ENCODE peak calls at places on chromosomes 13 and 19, in five cellular contexts. A is psoas muscle, V is aorta, I is uterus, F is tibial artery. C is an unnamed sample.
A peak's percentile ranks its signal among the peaks of the same experiment; 100 is the strongest.

GRCh38 chr13:36795463-36795862 is 23.6 kb upstream of the RFXAP start:
- DNase-seq in A (no peak), V (no peak), I (no peak), F (no peak), C (no peak)

GRCh38 chr19:51097166-51097736 is 11.0 kb downstream of the CTU1 start:
- DNase-seq in A (peak; percentile 74), V (peak; percentile 91), I (peak; percentile 32), F (no peak), C (peak; percentile 24)

GRCh38 chr13:78323848-78324247 is 279.5 kb downstream of the POU4F1 start:
- DNase-seq in A (no peak), V (no peak), I (no peak), F (no peak), C (no peak)

GRCh38 chr13:55244991-55245644 is 1895.6 kb upstream of the PRR20A start:
- DNase-seq in A (no peak), V (no peak), I (no peak), F (no peak), C (no peak)

GRCh38 chr13:40120781-40121180 is 465.3 kb downstream of the COG6 start:
- DNase-seq in A (no peak), V (no peak), I (no peak), F (no peak), C (no peak)

GRCh38 chr13:102608944-102609343 is 12.2 kb downstream of the TPP2 start:
- DNase-seq in A (no peak), V (no peak), I (no peak), F (no peak), C (no peak)

GRCh38 chr13:106846571-106846970 is 278.6 kb upstream of the ARGLU1 start:
- DNase-seq in A (no peak), V (no peak), I (no peak), F (no peak), C (no peak)

GRCh38 chr13:104106705-104107393 is 1040.6 kb upstream of the SLC10A2 start:
- DNase-seq in A (no peak), V (no peak), I (no peak), F (no peak), C (no peak)

GRCh38 chr13:89880201-89880600 is 1467.3 kb upstream of the MIR17HG start:
- DNase-seq in A (no peak), V (no peak), I (no peak), F (no peak), C (no peak)

GRCh38 chr19:38977445-38978314 is 2.1 kb upstream of the FBXO17 start:
- DNase-seq in A (no peak), V (no peak), I (no peak), F (no peak), C (peak; percentile 67)

GRCh38 chr19:29418106-29418684 is 107.6 kb upstream of the VSTM2B start:
- DNase-seq in A (no peak), V (no peak), I (no peak), F (no peak), C (no peak)

GRCh38 chr13:80217614-80218456 is 123.1 kb downstream of the SPRY2 start:
- DNase-seq in A (no peak), V (no peak), I (no peak), F (no peak), C (no peak)

GRCh38 chr19:21321996-21322395 is 7.2 kb downstream of the ZNF708 start:
- DNase-seq in A (no peak), V (no peak), I (no peak), F (no peak), C (no peak)

GRCh38 chr13:33846306-33847062 is 28.5 kb downstream of the RFC3 start:
- DNase-seq in A (no peak), V (no peak), I (no peak), F (no peak), C (no peak)

GRCh38 chr19:45763691-45764294 is 5.3 kb downstream of the SIX5 start:
- DNase-seq in A (no peak), V (no peak), I (peak; percentile 45), F (no peak), C (no peak)

GRCh38 chr13:32080328-32080744 is 48.8 kb downstream of the FRY start:
- DNase-seq in A (no peak), V (no peak), I (no peak), F (no peak), C (no peak)

GRCh38 chr19:40143612-40144011 is 47.6 kb upstream of the MAP3K10 start:
- DNase-seq in A (no peak), V (no peak), I (no peak), F (no peak), C (peak; percentile 96)

GRCh38 chr13:29883941-29884518 is 33.6 kb upstream of the UBL3 start:
- DNase-seq in A (no peak), V (no peak), I (no peak), F (no peak), C (no peak)

GRCh38 chr13:97660488-97661086 is 226.6 kb downstream of the RAP2A start:
- DNase-seq in A (no peak), V (no peak), I (no peak), F (no peak), C (no peak)

GRCh38 chr19:39778763-39779162 is at the start of gene LEUTX:
- DNase-seq in A (no peak), V (no peak), I (no peak), F (no peak), C (no peak)

GRCh38 chr19:17380426-17381138 is 3.4 kb upstream of the PLVAP start:
- DNase-seq in A (no peak), V (no peak), I (no peak), F (no peak), C (no peak)

GRCh38 chr13:111123649-111124048 is 8.5 kb downstream of the ARHGEF7 start:
- DNase-seq in A (no peak), V (no peak), I (no peak), F (no peak), C (no peak)

GRCh38 chr19:30593975-30594925 is 222.1 kb downstream of the ZNF536 start:
- DNase-seq in A (no peak), V (no peak), I (no peak), F (no peak), C (no peak)

GRCh38 chr19:32909257-32909656 is 39.7 kb upstream of the SLC7A9 start:
- DNase-seq in A (no peak), V (no peak), I (no peak), F (no peak), C (no peak)

GRCh38 chr13:32381539-32381938 is 46.4 kb downstream of the N4BP2L1 start:
- DNase-seq in A (no peak), V (no peak), I (no peak), F (no peak), C (no peak)

DNA sequence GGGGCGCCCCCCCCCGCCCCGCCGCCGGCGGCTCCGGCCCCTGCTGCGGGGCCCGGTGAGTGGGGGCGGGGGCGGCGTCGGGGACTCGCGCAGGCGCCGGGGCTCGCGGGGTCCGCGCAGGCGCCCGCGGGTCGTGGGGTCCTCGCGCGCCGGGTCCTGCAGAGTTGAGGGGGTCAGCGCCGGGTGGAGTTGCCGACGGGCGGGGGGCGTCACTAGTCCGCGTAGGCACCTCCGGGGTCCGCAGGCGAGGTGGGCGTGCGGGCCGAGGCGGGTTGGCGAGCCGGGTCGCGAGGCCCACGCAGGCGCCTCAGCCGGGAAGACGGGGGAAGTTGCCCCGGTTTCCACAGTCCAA is 365 bp downstream of the PPP6R1 start:
- DNase-seq in A (no peak), V (peak; percentile 83), I (no peak), F (no peak), C (peak; percentile 49)
- H3K4me1 ChIP-seq in A (peaks cover 49% of the 10 kb centered on the region), V (no peaks in the 10 kb centered on the region), I (peaks cover 10% of the 10 kb centered on the region), F (no peaks in the 10 kb centered on the region), C (peaks cover 19% of the 10 kb centered on the region)

GRCh38 chr19:2623743-2624142 is 78.8 kb downstream of the GNG7 start:
- DNase-seq in A (no peak), V (no peak), I (no peak), F (no peak), C (no peak)
- H3K4me1 ChIP-seq in A (peaks cover 20% of the 10 kb centered on the region), V (no peaks in the 10 kb centered on the region), I (peaks cover 3% of the 10 kb centered on the region), F (no peaks in the 10 kb centered on the region), C (peaks cover 47% of the 10 kb centered on the region)

DNA sequence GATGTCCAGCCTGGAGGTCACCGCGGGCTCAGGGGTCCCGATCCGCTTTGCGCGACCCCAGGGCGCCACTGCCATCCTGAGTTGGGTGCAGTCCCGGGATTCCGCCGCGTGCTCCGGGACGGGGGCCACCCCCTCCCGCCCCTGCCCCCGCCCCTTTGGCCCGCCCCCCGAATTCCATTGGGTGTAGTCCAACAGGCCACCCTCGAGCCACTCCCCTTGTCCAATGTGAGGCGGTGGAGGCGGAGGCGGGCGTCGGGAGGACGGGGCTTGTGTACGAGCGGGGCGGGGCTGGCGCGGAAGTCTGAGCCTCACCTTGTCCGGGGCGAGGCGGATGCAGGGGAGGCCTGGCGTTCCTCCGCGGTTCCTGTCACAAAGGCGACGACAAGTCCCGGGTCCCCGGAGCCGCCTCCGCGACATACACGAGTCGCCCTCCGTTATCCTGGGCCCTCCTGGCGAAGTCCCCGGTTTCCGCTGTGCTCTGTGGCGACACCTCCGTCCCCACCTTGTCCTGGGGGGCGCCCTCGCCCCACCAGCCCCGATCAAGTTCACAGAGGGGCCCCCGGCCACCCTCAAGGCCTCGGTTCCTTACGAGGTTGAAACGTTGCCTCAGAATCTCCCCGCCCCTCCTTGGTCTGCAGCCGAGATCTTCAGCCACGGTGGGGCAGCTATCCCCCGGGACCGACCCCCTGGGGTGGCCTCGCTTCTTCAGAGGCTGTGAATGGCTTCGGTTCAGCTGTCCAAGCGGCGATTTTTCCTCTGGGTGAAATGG is 1.2 kb downstream of the LDLR start:
- DNase-seq in A (peak; percentile 97), V (peak; percentile 99), I (peak; percentile 97), F (peak; percentile 99), C (peak; percentile 98)
- H3K4me1 ChIP-seq in A (peaks cover 18% of the 10 kb centered on the region), V (no peaks in the 10 kb centered on the region), I (peaks cover 5% of the 10 kb centered on the region), F (no peaks in the 10 kb centered on the region), C (peaks cover 37% of the 10 kb centered on the region)

DNA sequence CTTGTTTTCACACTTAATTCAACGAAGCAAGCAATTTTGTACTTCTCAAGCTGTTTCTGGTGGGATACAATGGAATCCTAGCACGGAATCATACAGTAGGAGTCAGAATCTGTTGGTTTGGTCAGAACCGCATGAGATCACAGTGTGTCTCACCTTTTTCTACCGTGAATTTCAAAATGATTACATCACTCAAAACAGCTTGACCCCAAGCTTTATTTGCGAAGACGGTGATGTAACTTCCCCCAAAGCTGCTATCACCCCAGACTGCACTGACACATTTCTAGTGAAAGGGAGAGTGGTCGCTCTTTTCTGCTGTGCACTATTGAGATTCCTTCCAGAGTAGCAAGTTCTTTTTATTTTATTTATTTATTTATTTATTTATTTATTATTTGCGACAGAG is 9.6 kb downstream of the C19orf18 start:
- DNase-seq in A (no peak), V (no peak), I (no peak), F (no peak), C (no peak)
- H3K4me1 ChIP-seq in A (no peaks in the 10 kb centered on the region), V (no peaks in the 10 kb centered on the region), I (no peaks in the 10 kb centered on the region), F (no peaks in the 10 kb centered on the region), C (no peaks in the 10 kb centered on the region)

DNA sequence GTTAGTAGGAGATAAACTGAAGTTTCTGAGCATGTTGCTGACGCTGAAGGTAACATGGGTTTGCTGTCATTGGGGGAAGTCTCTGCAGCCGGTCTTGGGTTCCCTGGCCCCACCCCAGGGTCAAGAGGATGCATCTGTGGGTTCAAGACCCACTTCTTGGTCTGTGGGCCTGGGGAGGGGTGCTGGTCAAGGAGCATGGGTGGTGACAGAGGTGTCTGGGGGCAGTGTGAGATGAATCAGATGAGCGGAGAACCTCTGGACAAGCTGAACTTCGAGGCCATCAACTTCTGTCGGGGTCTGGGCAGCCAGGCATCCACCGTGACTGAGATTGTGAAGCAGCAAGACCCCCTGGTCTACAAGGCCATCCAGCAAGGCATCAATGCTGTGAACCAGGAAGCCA is 51.9 kb downstream of the ACSBG2 start:
- DNase-seq in A (no peak), V (no peak), I (no peak), F (no peak), C (no peak)
- H3K4me1 ChIP-seq in A (no peaks in the 10 kb centered on the region), V (no peaks in the 10 kb centered on the region), I (no peaks in the 10 kb centered on the region), F (no peaks in the 10 kb centered on the region), C (no peaks in the 10 kb centered on the region)

C was measured in MM.1S.